ENCODE peak calls at places on chromosomes 3 and 15, in ten cellular contexts. K, E, Y, U, D, F, T, O, H and I are unnamed samples.
A peak's percentile ranks its signal among the peaks of the same experiment; 100 is the strongest.

GRCh38 chr15:74179101-74179841 is 5.8 kb downstream of the ISLR start:
- DNase-seq in E (peak; percentile 98), F (peak; percentile 89), H (peak; percentile 52), U (peak; percentile 17), T (no peak), Y (no peak), O (peak; percentile 8), K (peak; percentile 65), D (peak; percentile 70), I (peak; percentile 98)

GRCh38 chr3:3906171-3906570 is 106.9 kb downstream of the LRRN1 start:
- DNase-seq in O (no peak), F (no peak), H (no peak), E (no peak), T (no peak), Y (no peak), U (no peak), D (no peak), K (no peak), I (no peak)

GRCh38 chr15:91193059-91193715 is 93.1 kb downstream of the SV2B start:
- DNase-seq in T (no peak), O (no peak), K (no peak), H (no peak), F (no peak), U (no peak), Y (no peak), D (no peak), E (no peak), I (no peak)

GRCh38 chr3:3127432-3128010 is 781 bp downstream of the TRNT1 start:
- DNase-seq in T (peak; percentile 65), D (peak; percentile 56), F (peak; percentile 25), H (no peak), O (no peak), Y (peak; percentile 18), U (peak; percentile 5), K (no peak), E (peak; percentile 13), I (peak; percentile 26)

GRCh38 chr3:133895208-133896001 is at the start of gene RAB6B:
- DNase-seq in D (peak; percentile 78), O (peak; percentile 89), K (no peak), E (peak; percentile 50), H (no peak), U (no peak), Y (peak; percentile 50), F (peak; percentile 15), T (peak; percentile 30), I (peak; percentile 29)

GRCh38 chr3:52437326-52438103 is 7.4 kb downstream of the SEMA3G start:
- DNase-seq in T (no peak), U (no peak), Y (no peak), H (no peak), K (no peak), D (no peak), E (no peak), O (no peak), F (no peak), I (peak; percentile 72)

GRCh38 chr3:124125320-124125719 is 133.4 kb upstream of the ROPN1 start:
- DNase-seq in U (no peak), E (no peak), K (no peak), H (no peak), T (no peak), Y (no peak), F (no peak), O (no peak), D (no peak), I (no peak)

GRCh38 chr15:99321477-99321876 is 70.2 kb downstream of the LRRC28 start:
- DNase-seq in Y (no peak), D (no peak), F (no peak), K (no peak), O (no peak), T (no peak), E (no peak), H (no peak), U (peak; percentile 84), I (no peak)

DNA sequence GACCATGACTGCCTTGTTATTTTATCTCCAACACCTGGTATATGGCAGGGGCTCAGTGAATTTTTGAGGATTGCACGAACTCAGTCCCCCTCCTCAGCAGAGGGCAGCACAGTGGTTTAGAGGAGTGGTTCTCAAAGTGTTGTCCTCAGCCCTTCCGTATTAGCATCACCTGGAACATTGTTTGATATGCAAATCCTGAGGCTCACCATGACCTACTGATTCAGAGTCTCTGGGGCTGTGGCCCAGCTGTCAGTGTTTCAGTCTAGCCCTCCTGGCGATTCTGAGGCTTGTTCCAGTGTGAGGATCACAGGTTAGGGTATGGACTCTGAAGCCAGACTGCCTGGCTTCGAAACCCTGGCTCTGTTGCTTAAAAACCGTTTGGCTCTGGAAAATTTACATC is 12.8 kb downstream of the COL6A6 start:
- DNase-seq in E (no peak), D (no peak), O (no peak), F (no peak), H (no peak), Y (no peak), K (no peak), U (no peak), T (no peak), I (no peak)
- TF ChIP-seq CTCF in E (no peak), D (no peak), O (no peak), F (no peak), H (no peak), Y (no peak), K (no peak), U (no peak), T (no peak), I (no peak)

DNA sequence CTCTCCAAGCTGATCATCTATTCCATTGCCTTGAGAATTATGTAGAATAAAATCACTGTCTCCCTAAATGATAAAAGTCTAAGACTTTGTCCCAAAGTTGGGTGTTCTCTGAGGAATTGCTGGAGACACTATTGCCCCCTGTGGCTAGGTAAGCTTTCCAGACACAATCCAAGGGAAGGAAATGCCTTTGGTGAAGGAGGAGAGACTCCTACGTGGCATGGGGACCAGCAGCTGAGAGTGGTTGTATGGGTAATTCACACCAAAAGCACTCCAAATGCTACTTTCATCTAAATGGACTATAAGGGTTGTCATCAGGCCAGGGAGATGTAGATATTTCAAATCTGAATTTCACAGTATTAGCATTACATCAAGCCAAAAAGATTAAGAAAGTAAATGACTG is 400.9 kb upstream of the THBS1 start:
- DNase-seq in U (no peak), O (no peak), Y (no peak), H (no peak), K (no peak), E (peak; percentile 11), F (no peak), D (no peak), T (no peak), I (no peak)
- TF ChIP-seq CTCF in U (no peak), O (no peak), Y (no peak), H (no peak), K (no peak), E (no peak), F (no peak), D (no peak), T (no peak), I (no peak)

GRCh38 chr3:172449468-172450149 is 1.4 kb upstream of the GHSR start:
- DNase-seq in Y (peak; percentile 13), T (peak; percentile 25), E (peak; percentile 56), F (peak; percentile 27), K (no peak), H (no peak), U (peak; percentile 12), O (peak; percentile 34), D (no peak), I (no peak)
- TF ChIP-seq CTCF in Y (no peak), T (no peak), E (no peak), F (no peak), K (no peak), H (no peak), U (no peak), O (peak; percentile 26), D (no peak), I (no peak)

DNA sequence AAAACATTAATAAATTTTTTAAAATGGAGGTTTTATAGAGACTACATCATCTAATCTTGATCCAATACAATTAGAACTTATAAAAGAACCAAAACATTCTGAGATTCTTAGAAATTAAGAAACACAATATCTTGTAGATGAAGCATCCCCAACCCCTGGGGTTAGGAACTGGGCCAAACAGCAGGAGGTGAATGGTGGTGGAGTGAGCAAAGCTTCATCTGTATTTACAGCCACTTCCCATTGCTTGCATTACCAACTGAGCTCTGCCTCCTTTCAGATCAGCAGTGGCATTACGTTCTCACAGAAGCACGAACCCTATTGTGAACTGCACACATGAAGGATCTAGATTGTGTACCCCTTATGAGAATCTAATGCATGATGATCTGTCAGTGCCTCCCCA is 36.3 kb downstream of the KNL1 start:
- DNase-seq in F (no peak), H (no peak), T (no peak), Y (no peak), E (no peak), O (no peak), D (no peak), K (no peak), U (no peak), I (no peak)
- TF ChIP-seq CTCF in F (no peak), H (no peak), T (no peak), Y (no peak), E (no peak), O (no peak), D (no peak), K (no peak), U (no peak), I (no peak)

GRCh38 chr3:194868831-194869230 is 183.1 kb downstream of the FAM43A start:
- DNase-seq in E (no peak), F (no peak), T (no peak), O (no peak), D (no peak), K (no peak), U (no peak), H (no peak), Y (no peak), I (no peak)

GRCh38 chr3:194871143-194871863 is 185.6 kb downstream of the FAM43A start:
- DNase-seq in U (peak; percentile 90), H (peak; percentile 45), T (no peak), O (peak; percentile 66), K (peak; percentile 53), F (peak; percentile 95), D (peak; percentile 74), Y (peak; percentile 59), E (peak; percentile 85), I (peak; percentile 93)

GRCh38 chr3:194867270-194867983 is 181.7 kb downstream of the FAM43A start:
- DNase-seq in T (no peak), D (peak; percentile 15), U (peak; percentile 10), H (no peak), F (peak; percentile 23), K (peak; percentile 30), E (peak; percentile 66), Y (no peak), O (no peak), I (peak; percentile 37)

GRCh38 chr3:194870394-194871110 is 184.9 kb downstream of the FAM43A start:
- DNase-seq in O (no peak), U (peak; percentile 76), K (no peak), F (peak; percentile 95), Y (no peak), T (no peak), E (peak; percentile 60), H (no peak), D (no peak), I (peak; percentile 94)

DNA sequence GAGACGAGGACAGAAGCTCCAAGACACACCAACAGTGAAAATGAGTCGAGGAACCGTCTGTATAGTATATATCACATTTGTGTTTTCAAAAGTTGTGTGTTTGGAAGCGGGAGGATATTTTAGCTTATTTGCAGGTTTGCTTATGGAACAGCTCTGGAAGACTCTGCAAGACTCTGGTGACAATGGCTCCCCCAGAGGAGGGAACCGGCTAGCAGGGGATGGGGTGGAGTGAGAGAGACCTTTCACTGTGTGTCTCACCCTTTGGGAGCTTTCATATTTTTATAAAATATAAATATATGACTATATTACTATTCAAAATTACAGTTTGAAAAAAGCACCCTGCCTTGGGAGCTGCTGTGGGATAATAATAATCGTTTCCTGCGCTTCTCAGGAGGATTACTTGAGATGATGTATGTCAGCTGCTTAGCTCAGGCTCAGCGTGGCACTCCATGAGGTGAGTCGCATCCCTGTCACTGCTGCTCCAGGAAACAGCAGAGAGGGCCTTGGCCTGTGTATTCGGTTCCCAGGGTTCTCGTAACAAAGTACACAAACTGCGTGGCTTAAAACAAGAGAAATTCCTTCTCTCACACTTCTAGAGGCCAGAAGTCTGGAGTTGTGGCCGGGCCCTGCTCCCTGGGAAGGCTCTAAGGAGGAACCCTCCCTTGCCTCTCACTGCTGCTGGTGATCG is 183.9 kb downstream of the FAM43A start:
- DNase-seq in H (no peak), K (no peak), O (no peak), E (no peak), U (peak; percentile 87), D (peak; percentile 20), Y (no peak), F (peak; percentile 97), T (no peak), I (peak; percentile 46)
- TF ChIP-seq CTCF in H (no peak), K (no peak), O (no peak), E (no peak), U (no peak), D (no peak), Y (no peak), F (peak; percentile 30), T (no peak), I (no peak)